ENCODE peak calls at places on chromosomes 6 and 20, in six cellular contexts. One of them, this sample, is unnamed.

GRCh38 chr20:62935204-62935967 is 2.6 kb upstream of the GID8 start:
- DNase-seq in PC-3: no peak
- DNase-seq in neural progenitor cell: no peak
- DNase-seq in cardiac muscle cell: no peak
- DNase-seq in brain microvascular endothelial cell: no peak
- DNase-seq in fibroblast of lung: no peak
- DNase-seq in this sample: no peak

GRCh38 chr6:64803470-64804166 is 903.4 kb downstream of the EYS start:
- DNase-seq in PC-3: no peak
- DNase-seq in neural progenitor cell: no peak
- DNase-seq in cardiac muscle cell: no peak
- DNase-seq in brain microvascular endothelial cell: no peak
- DNase-seq in fibroblast of lung: no peak
- DNase-seq in this sample: no peak

GRCh38 chr6:37042139-37042538 is 36.7 kb downstream of the FGD2 start:
- DNase-seq in PC-3: no peak
- DNase-seq in neural progenitor cell: no peak
- DNase-seq in cardiac muscle cell: no peak
- DNase-seq in brain microvascular endothelial cell: no peak
- DNase-seq in fibroblast of lung: no peak
- DNase-seq in this sample: no peak

GRCh38 chr6:106613590-106613989 is 15.7 kb downstream of the RTN4IP1 start:
- DNase-seq in PC-3: no peak
- DNase-seq in neural progenitor cell: no peak
- DNase-seq in cardiac muscle cell: no peak
- DNase-seq in brain microvascular endothelial cell: no peak
- DNase-seq in fibroblast of lung: no peak
- DNase-seq in this sample: no peak

GRCh38 chr20:36606171-36607116 is 865 bp downstream of the RAB5IF start:
- DNase-seq in PC-3: peak; percentile 32
- DNase-seq in neural progenitor cell: peak; percentile 46
- DNase-seq in cardiac muscle cell: no peak
- DNase-seq in brain microvascular endothelial cell: peak; percentile 13
- DNase-seq in fibroblast of lung: peak; percentile 39
- DNase-seq in this sample: peak; percentile 41

GRCh38 chr20:58214310-58214709 is 14.1 kb downstream of the ANKRD60 start:
- DNase-seq in PC-3: no peak
- DNase-seq in neural progenitor cell: no peak
- DNase-seq in cardiac muscle cell: no peak
- DNase-seq in brain microvascular endothelial cell: no peak
- DNase-seq in fibroblast of lung: no peak
- DNase-seq in this sample: no peak

GRCh38 chr6:28896505-28897392 is 27.0 kb downstream of the TRIM27 start:
- DNase-seq in PC-3: peak; percentile 69
- DNase-seq in neural progenitor cell: peak; percentile 77
- DNase-seq in cardiac muscle cell: peak; percentile 74
- DNase-seq in brain microvascular endothelial cell: peak; percentile 45
- DNase-seq in fibroblast of lung: peak; percentile 65
- DNase-seq in this sample: peak; percentile 59

GRCh38 chr6:138787138-138787537 is 8.7 kb upstream of the ECT2L start:
- DNase-seq in PC-3: no peak
- DNase-seq in neural progenitor cell: no peak
- DNase-seq in cardiac muscle cell: no peak
- DNase-seq in brain microvascular endothelial cell: no peak
- DNase-seq in fibroblast of lung: no peak
- DNase-seq in this sample: no peak

GRCh38 chr6:167565884-167566491 is 241.1 kb downstream of the TTLL2 start:
- DNase-seq in PC-3: no peak
- DNase-seq in neural progenitor cell: peak; percentile 23
- DNase-seq in cardiac muscle cell: peak; percentile 84
- DNase-seq in brain microvascular endothelial cell: no peak
- DNase-seq in fibroblast of lung: no peak
- DNase-seq in this sample: no peak

GRCh38 chr6:121465101-121465500 is 29.7 kb downstream of the GJA1 start:
- DNase-seq in PC-3: peak; percentile 17
- DNase-seq in neural progenitor cell: no peak
- DNase-seq in cardiac muscle cell: no peak
- DNase-seq in brain microvascular endothelial cell: no peak
- DNase-seq in fibroblast of lung: no peak
- DNase-seq in this sample: peak; percentile 66

GRCh38 chr6:4682431-4683159 is 93.6 kb upstream of the CDYL start:
- DNase-seq in PC-3: no peak
- DNase-seq in neural progenitor cell: no peak
- DNase-seq in cardiac muscle cell: no peak
- DNase-seq in brain microvascular endothelial cell: no peak
- DNase-seq in fibroblast of lung: no peak
- DNase-seq in this sample: no peak

GRCh38 chr20:10231290-10231689 is 12.7 kb downstream of the SNAP25 start:
- DNase-seq in PC-3: no peak
- DNase-seq in neural progenitor cell: no peak
- DNase-seq in cardiac muscle cell: no peak
- DNase-seq in brain microvascular endothelial cell: no peak
- DNase-seq in fibroblast of lung: no peak
- DNase-seq in this sample: no peak

GRCh38 chr20:38113401-38114325 is 51.4 kb downstream of the TGM2 start:
- DNase-seq in PC-3: peak; percentile 40
- DNase-seq in neural progenitor cell: peak; percentile 72
- DNase-seq in cardiac muscle cell: peak; percentile 42
- DNase-seq in brain microvascular endothelial cell: peak; percentile 55
- DNase-seq in fibroblast of lung: peak; percentile 26
- DNase-seq in this sample: no peak

GRCh38 chr6:8108031-8108660 is 5.8 kb upstream of the EEF1E1 start:
- DNase-seq in PC-3: peak; percentile 94
- DNase-seq in neural progenitor cell: no peak
- DNase-seq in cardiac muscle cell: no peak
- DNase-seq in brain microvascular endothelial cell: peak; percentile 96
- DNase-seq in fibroblast of lung: peak; percentile 95
- DNase-seq in this sample: peak; percentile 94

GRCh38 chr6:108739496-108740330 is 108.5 kb upstream of the ARMC2 start:
- DNase-seq in PC-3: peak; percentile 75
- DNase-seq in neural progenitor cell: no peak
- DNase-seq in cardiac muscle cell: no peak
- DNase-seq in brain microvascular endothelial cell: no peak
- DNase-seq in fibroblast of lung: no peak
- DNase-seq in this sample: peak; percentile 73

GRCh38 chr6:168270274-168271174 is 49.1 kb downstream of the DACT2 start:
- DNase-seq in PC-3: no peak
- DNase-seq in neural progenitor cell: no peak
- DNase-seq in cardiac muscle cell: no peak
- DNase-seq in brain microvascular endothelial cell: no peak
- DNase-seq in fibroblast of lung: no peak
- DNase-seq in this sample: no peak

GRCh38 chr20:15241696-15242095 is 904.3 kb upstream of the FLRT3 start:
- DNase-seq in PC-3: no peak
- DNase-seq in neural progenitor cell: no peak
- DNase-seq in cardiac muscle cell: no peak
- DNase-seq in brain microvascular endothelial cell: no peak
- DNase-seq in fibroblast of lung: no peak
- DNase-seq in this sample: no peak

GRCh38 chr6:41504526-41505021 is 41.6 kb upstream of the FOXP4 start:
- DNase-seq in PC-3: peak; percentile 3
- DNase-seq in neural progenitor cell: no peak
- DNase-seq in cardiac muscle cell: no peak
- DNase-seq in brain microvascular endothelial cell: peak; percentile 20
- DNase-seq in fibroblast of lung: peak; percentile 42
- DNase-seq in this sample: no peak

GRCh38 chr6:5135783-5136376 is 50.7 kb downstream of the PPP1R3G start:
- DNase-seq in PC-3: peak; percentile 56
- DNase-seq in neural progenitor cell: peak; percentile 54
- DNase-seq in cardiac muscle cell: no peak
- DNase-seq in brain microvascular endothelial cell: peak; percentile 50
- DNase-seq in fibroblast of lung: peak; percentile 28
- DNase-seq in this sample: no peak

GRCh38 chr6:5151955-5152401 is 66.8 kb downstream of the PPP1R3G start:
- DNase-seq in PC-3: peak; percentile 92
- DNase-seq in neural progenitor cell: no peak
- DNase-seq in cardiac muscle cell: no peak
- DNase-seq in brain microvascular endothelial cell: peak; percentile 91
- DNase-seq in fibroblast of lung: peak; percentile 54
- DNase-seq in this sample: peak; percentile 89

GRCh38 chr20:52291109-52291508 is 99.5 kb upstream of the ZFP64 start:
- DNase-seq in PC-3: no peak
- DNase-seq in neural progenitor cell: peak; percentile 14
- DNase-seq in cardiac muscle cell: no peak
- DNase-seq in brain microvascular endothelial cell: no peak
- DNase-seq in fibroblast of lung: no peak
- DNase-seq in this sample: no peak

GRCh38 chr20:23166563-23166962 is 80.4 kb upstream of the CD93 start:
- DNase-seq in PC-3: no peak
- DNase-seq in neural progenitor cell: no peak
- DNase-seq in cardiac muscle cell: no peak
- DNase-seq in brain microvascular endothelial cell: no peak
- DNase-seq in fibroblast of lung: no peak
- DNase-seq in this sample: no peak

DNA sequence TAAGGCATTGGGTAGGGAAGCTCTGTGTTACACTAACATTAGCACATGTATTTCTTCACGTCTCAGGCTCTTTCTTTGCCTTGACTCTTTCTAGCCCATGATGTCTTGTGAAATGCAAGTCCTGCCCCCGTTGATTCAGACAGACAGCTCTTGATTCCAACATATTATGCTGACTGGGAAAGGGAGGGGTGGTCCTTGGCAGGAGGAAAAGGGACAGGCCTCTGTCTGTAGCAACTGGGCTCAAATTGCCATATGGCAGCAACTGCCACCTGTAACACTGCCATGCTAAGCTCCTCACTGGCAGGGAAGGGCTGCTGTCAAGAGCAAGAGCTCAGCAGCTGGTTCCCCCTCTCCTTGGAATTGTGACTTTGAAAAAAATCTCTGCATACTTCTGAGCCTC is 5.7 kb upstream of the KCNK15 start:
- DNase-seq in PC-3: no peak
- DNase-seq in neural progenitor cell: no peak
- DNase-seq in cardiac muscle cell: no peak
- DNase-seq in brain microvascular endothelial cell: no peak
- DNase-seq in fibroblast of lung: no peak
- DNase-seq in this sample: no peak
- H3K27me3 ChIP-seq in PC-3: no peaks in the 10 kb centered on the region
- H3K27me3 ChIP-seq in neural progenitor cell: peaks cover 39% of the 10 kb centered on the region
- H3K27me3 ChIP-seq in cardiac muscle cell: peaks cover 8% of the 10 kb centered on the region
- H3K27me3 ChIP-seq in brain microvascular endothelial cell: peaks cover 7% of the 10 kb centered on the region
- H3K27me3 ChIP-seq in fibroblast of lung: peaks cover 30% of the 10 kb centered on the region
- H3K27me3 ChIP-seq in this sample: peaks cover 14% of the 10 kb centered on the region

GRCh38 chr6:13014551-13015378 is 298.2 kb downstream of the PHACTR1 start:
- DNase-seq in PC-3: no peak
- DNase-seq in neural progenitor cell: peak; percentile 70
- DNase-seq in cardiac muscle cell: peak; percentile 53
- DNase-seq in brain microvascular endothelial cell: no peak
- DNase-seq in fibroblast of lung: no peak
- DNase-seq in this sample: no peak

GRCh38 chr6:13011612-13012146 is 295.1 kb downstream of the PHACTR1 start:
- DNase-seq in PC-3: no peak
- DNase-seq in neural progenitor cell: peak; percentile 31
- DNase-seq in cardiac muscle cell: no peak
- DNase-seq in brain microvascular endothelial cell: no peak
- DNase-seq in fibroblast of lung: no peak
- DNase-seq in this sample: no peak

GRCh38 chr6:13012977-13013680 is 296.6 kb downstream of the PHACTR1 start:
- DNase-seq in PC-3: no peak
- DNase-seq in neural progenitor cell: peak; percentile 63
- DNase-seq in cardiac muscle cell: peak; percentile 60
- DNase-seq in brain microvascular endothelial cell: no peak
- DNase-seq in fibroblast of lung: no peak
- DNase-seq in this sample: no peak

GRCh38 chr6:13013681-13014550 is 297.3 kb downstream of the PHACTR1 start:
- DNase-seq in PC-3: no peak
- DNase-seq in neural progenitor cell: peak; percentile 64
- DNase-seq in cardiac muscle cell: no peak
- DNase-seq in brain microvascular endothelial cell: no peak
- DNase-seq in fibroblast of lung: peak; percentile 2
- DNase-seq in this sample: no peak

DNA sequence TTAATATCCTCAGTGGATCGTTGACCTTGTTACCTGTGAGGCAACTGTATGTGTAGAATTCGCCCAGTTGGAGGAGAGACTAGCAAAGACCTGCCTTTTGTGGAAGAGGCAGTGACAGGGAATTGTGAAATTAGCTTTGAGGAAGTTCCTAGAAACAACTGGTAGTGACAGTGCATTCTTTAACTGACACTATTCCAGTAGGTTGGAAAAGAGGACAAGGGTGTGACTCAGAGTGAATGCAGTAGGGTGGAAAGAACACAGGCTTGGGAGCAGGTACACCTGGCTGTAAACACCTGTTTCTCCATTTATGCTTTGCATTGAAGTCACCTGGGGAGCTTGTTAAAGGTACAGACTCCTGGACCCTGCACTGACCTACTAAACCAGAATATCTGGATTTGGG is 295.7 kb downstream of the PHACTR1 start:
- DNase-seq in PC-3: no peak
- DNase-seq in neural progenitor cell: no peak
- DNase-seq in cardiac muscle cell: no peak
- DNase-seq in brain microvascular endothelial cell: no peak
- DNase-seq in fibroblast of lung: no peak
- DNase-seq in this sample: peak; percentile 87
- H3K27me3 ChIP-seq in PC-3: peaks cover 92% of the 10 kb centered on the region
- H3K27me3 ChIP-seq in neural progenitor cell: peaks cover 72% of the 10 kb centered on the region
- H3K27me3 ChIP-seq in cardiac muscle cell: peaks cover 64% of the 10 kb centered on the region
- H3K27me3 ChIP-seq in brain microvascular endothelial cell: peaks cover 37% of the 10 kb centered on the region
- H3K27me3 ChIP-seq in fibroblast of lung: peaks cover 33% of the 10 kb centered on the region
- H3K27me3 ChIP-seq in this sample: peaks cover 24% of the 10 kb centered on the region

GRCh38 chr6:1612386-1612893 is 2.7 kb downstream of the FOXC1 start:
- DNase-seq in PC-3: peak; percentile 19
- DNase-seq in neural progenitor cell: no peak
- DNase-seq in cardiac muscle cell: no peak
- DNase-seq in brain microvascular endothelial cell: no peak
- DNase-seq in fibroblast of lung: no peak
- DNase-seq in this sample: no peak
- H3K27me3 ChIP-seq in PC-3: no peaks in the 10 kb centered on the region
- H3K27me3 ChIP-seq in neural progenitor cell: peaks cover 100% of the 10 kb centered on the region
- H3K27me3 ChIP-seq in cardiac muscle cell: peaks cover 91% of the 10 kb centered on the region
- H3K27me3 ChIP-seq in brain microvascular endothelial cell: peaks cover 19% of the 10 kb centered on the region
- H3K27me3 ChIP-seq in fibroblast of lung: peaks cover 20% of the 10 kb centered on the region
- H3K27me3 ChIP-seq in this sample: no peaks in the 10 kb centered on the region

DNA sequence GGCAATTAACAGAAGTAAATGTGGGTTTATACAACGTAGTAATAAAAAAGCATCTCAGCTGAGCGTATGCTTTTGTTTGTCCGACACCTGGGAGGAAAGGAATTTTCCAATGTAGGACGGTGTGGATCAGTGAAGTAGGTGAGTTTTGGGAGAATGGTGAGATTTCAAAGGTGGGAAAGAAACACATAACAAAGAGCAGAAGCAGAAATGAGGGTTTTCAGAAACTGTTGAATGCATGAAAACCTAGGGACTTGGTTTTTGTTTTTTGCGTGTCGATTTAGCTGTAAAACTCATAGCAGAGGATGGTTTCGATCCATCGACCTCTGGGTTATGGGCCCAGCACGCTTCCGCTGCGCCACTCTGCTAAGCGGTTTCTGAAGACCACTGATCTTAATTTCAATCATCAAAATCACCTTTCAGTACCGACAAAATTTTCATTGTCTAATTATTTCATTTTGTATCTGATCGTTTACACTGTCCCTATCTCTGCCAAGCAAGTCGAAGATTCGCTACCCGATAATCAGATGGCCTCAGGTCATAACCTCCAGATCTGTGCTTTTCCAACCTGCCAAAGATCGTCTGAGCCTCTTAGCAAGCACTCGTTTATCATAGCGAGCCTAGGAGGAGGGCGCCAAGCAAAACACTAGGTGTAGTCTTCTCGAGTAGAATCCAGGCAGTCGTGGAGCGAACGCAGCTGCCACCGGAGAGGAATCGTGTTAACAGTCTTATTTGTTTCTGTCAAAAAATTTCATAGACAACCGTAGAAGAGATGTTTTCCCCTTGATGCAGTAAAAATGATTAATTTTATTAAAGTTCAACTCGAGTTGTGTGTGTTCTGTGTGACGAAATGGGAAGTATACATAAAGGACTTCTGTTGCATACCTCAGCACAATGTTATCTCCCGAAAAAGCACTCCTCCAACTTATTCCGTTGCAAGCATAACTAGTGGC is 20.9 kb upstream of the POM121L2 start:
- DNase-seq in PC-3: peak; percentile 77
- DNase-seq in neural progenitor cell: peak; percentile 78
- DNase-seq in cardiac muscle cell: peak; percentile 50
- DNase-seq in brain microvascular endothelial cell: peak; percentile 68
- DNase-seq in fibroblast of lung: peak; percentile 59
- DNase-seq in this sample: peak; percentile 71
- H3K27me3 ChIP-seq in PC-3: no peaks in the 10 kb centered on the region
- H3K27me3 ChIP-seq in neural progenitor cell: peaks cover 10% of the 10 kb centered on the region
- H3K27me3 ChIP-seq in cardiac muscle cell: peaks cover 4% of the 10 kb centered on the region
- H3K27me3 ChIP-seq in brain microvascular endothelial cell: no peaks in the 10 kb centered on the region
- H3K27me3 ChIP-seq in fibroblast of lung: no peaks in the 10 kb centered on the region
- H3K27me3 ChIP-seq in this sample: no peaks in the 10 kb centered on the region

This sample was measured in bronchial epithelial cell.